ENCODE peak calls at places on chromosomes 16 and 17, in ten cellular contexts. E is stimulated activated naive CD8-positive, alpha-beta T cell treated with anti-CD3 and anti-CD28 coated beads, Interleukin-15, Interleukin-2, amounts not matched to agents 100 U/mL and 50 U/mL, for 24 hours; A is immature natural killer cell; F is activated CD8-positive, alpha-beta memory T cell treated with anti-CD3 and anti-CD28 coated beads for 1 hour; J is pulmonary artery endothelial cell; I is cardiac muscle cell; D is kidney tubule cell; U is NCI-H2081 treated with DMSO at 0.1 percent for 48 hours; W is SJSA1; K is stimulated activated CD4-positive, alpha-beta T cell treated with anti-CD3 and anti-CD28 coated beads, TNF-alpha, amount 100 ng/mL, for 48 hours. L is an unnamed sample.

GRCh38 chr16:79411357-79411756 is 189.2 kb downstream of the MAF start:
- DNase-seq in E (no peak), A (no peak), F (no peak), J (no peak), I (no peak), D (no peak), U (no peak), W (no peak), K (no peak), L (no peak)

GRCh38 chr17:19569785-19570496 is 36.3 kb downstream of the SLC47A1 start:
- DNase-seq in E (no peak), A (no peak), F (no peak), J (no peak), I (no peak), D (peak; percentile 11), U (no peak), W (no peak), K (no peak), L (no peak)

GRCh38 chr16:14609716-14610115 is 20.3 kb downstream of the PARN start:
- DNase-seq in E (no peak), A (no peak), F (no peak), J (no peak), I (no peak), D (no peak), U (no peak), W (no peak), K (no peak), L (no peak)

GRCh38 chr17:21286066-21286770 is 1.7 kb downstream of the MAP2K3 start:
- DNase-seq in E (peak; percentile 41), A (no peak), F (no peak), J (peak; percentile 90), I (peak; percentile 91), D (peak; percentile 96), U (peak; percentile 0), W (peak; percentile 96), K (no peak), L (peak; percentile 99)

GRCh38 chr16:12158428-12158827 is 181.9 kb downstream of the SNX29 start:
- DNase-seq in E (no peak), A (no peak), F (no peak), J (no peak), I (no peak), D (peak; percentile 95), U (no peak), W (no peak), K (no peak), L (peak; percentile 97)

GRCh38 chr17:81976332-81977210 is 858 bp upstream of the ASPSCR1 start:
- DNase-seq in E (peak; percentile 60), A (no peak), F (no peak), J (no peak), I (no peak), D (peak; percentile 58), U (no peak), W (no peak), K (no peak), L (no peak)

GRCh38 chr16:25109643-25110042 is 1.9 kb upstream of the LCMT1 start:
- DNase-seq in E (no peak), A (no peak), F (no peak), J (peak; percentile 80), I (no peak), D (peak; percentile 97), U (no peak), W (peak; percentile 88), K (no peak), L (peak; percentile 96)

GRCh38 chr16:10103096-10103495 is 79.1 kb downstream of the GRIN2A start:
- DNase-seq in E (no peak), A (no peak), F (no peak), J (no peak), I (no peak), D (no peak), U (no peak), W (no peak), K (no peak), L (peak; percentile 9)

GRCh38 chr17:60971515-60972369 is 294.1 kb downstream of the BCAS3 start:
- DNase-seq in E (peak; percentile 39), A (peak; percentile 26), F (no peak), J (peak; percentile 17), I (peak; percentile 64), D (peak; percentile 54), U (no peak), W (no peak), K (no peak), L (peak; percentile 87)

GRCh38 chr17:42538482-42538881 is 2.4 kb downstream of the NAGLU start:
- DNase-seq in E (no peak), A (no peak), F (no peak), J (no peak), I (no peak), D (no peak), U (no peak), W (no peak), K (no peak), L (no peak)

L was measured in foreskin fibroblast.